ENCODE peak calls at places on chromosomes 13 and 19, in eight cellular contexts. G is esophagus squamous epithelium, R is BJ, J is heart left ventricle, I is tibial nerve, T is brain microvascular endothelial cell, E is suprapubic skin, F is WERI-Rb-1. Z is an unnamed sample.
A peak's percentile ranks its signal among the peaks of the same experiment; 100 is the strongest.

GRCh38 chr19:45340232-45340898 is at the start of gene KLC3:
- DNase-seq in G (no peak), R (no peak), J (no peak), I (no peak), T (no peak), E (no peak), F (peak; percentile 47), Z (no peak)

GRCh38 chr13:113047587-113047986 is 58.0 kb upstream of the F7 start:
- DNase-seq in G (no peak), R (no peak), J (no peak), I (no peak), T (no peak), E (no peak), F (no peak), Z (no peak)

GRCh38 chr13:28415994-28416411 is 78.9 kb downstream of the FLT1 start:
- DNase-seq in G (no peak), R (no peak), J (no peak), I (no peak), T (no peak), E (no peak), F (no peak), Z (no peak)

GRCh38 chr19:41367848-41368301 is 3.9 kb upstream of the B9D2 start:
- DNase-seq in G (no peak), R (peak; percentile 91), J (no peak), I (no peak), T (peak; percentile 79), E (no peak), F (no peak), Z (no peak)

GRCh38 chr13:36163809-36164308 is 32.7 kb upstream of the DCLK1 start:
- DNase-seq in G (no peak), R (peak; percentile 72), J (peak; percentile 46), I (peak; percentile 88), T (peak; percentile 95), E (no peak), F (peak; percentile 45), Z (peak; percentile 68)

GRCh38 chr19:3039641-3040077 is 10.6 kb upstream of the TLE2 start:
- DNase-seq in G (no peak), R (no peak), J (no peak), I (no peak), T (no peak), E (no peak), F (peak; percentile 39), Z (no peak)

GRCh38 chr13:76463314-76463713 is 422.9 kb downstream of the KCTD12 start:
- DNase-seq in G (no peak), R (no peak), J (no peak), I (no peak), T (no peak), E (no peak), F (no peak), Z (no peak)

GRCh38 chr13:112903071-112903577 is 65.9 kb upstream of the MCF2L start:
- DNase-seq in G (no peak), R (no peak), J (no peak), I (no peak), T (no peak), E (no peak), F (peak; percentile 92), Z (no peak)

GRCh38 chr13:44147648-44148047 is 226.0 kb upstream of the SERP2 start:
- DNase-seq in G (no peak), R (no peak), J (no peak), I (no peak), T (no peak), E (no peak), F (no peak), Z (no peak)

GRCh38 chr13:24921003-24921402 is 157.0 kb downstream of the RNF17 start:
- DNase-seq in G (no peak), R (no peak), J (no peak), I (no peak), T (no peak), E (no peak), F (no peak), Z (no peak)

GRCh38 chr13:76016799-76017198 is 380.7 kb downstream of the LMO7 start:
- DNase-seq in G (no peak), R (no peak), J (no peak), I (no peak), T (peak; percentile 54), E (no peak), F (peak; percentile 27), Z (no peak)

GRCh38 chr13:109840201-109840892 is 54.0 kb upstream of the IRS2 start:
- DNase-seq in G (no peak), R (peak; percentile 35), J (no peak), I (no peak), T (peak; percentile 52), E (no peak), F (peak; percentile 70), Z (no peak)

GRCh38 chr13:51955841-51956603 is 55.2 kb downstream of the ATP7B start:
- DNase-seq in G (no peak), R (no peak), J (no peak), I (no peak), T (no peak), E (no peak), F (no peak), Z (no peak)

GRCh38 chr13:20709782-20710181 is 6.3 kb downstream of the IL17D start:
- DNase-seq in G (no peak), R (no peak), J (no peak), I (no peak), T (no peak), E (no peak), F (no peak), Z (no peak)

GRCh38 chr19:51338563-51339312 is 3.2 kb downstream of the VSIG10L start:
- DNase-seq in G (peak; percentile 49), R (no peak), J (peak; percentile 78), I (peak; percentile 70), T (peak; percentile 80), E (peak; percentile 91), F (peak; percentile 88), Z (peak; percentile 47)

GRCh38 chr19:29813665-29814064 is 1.9 kb downstream of the CCNE1 start:
- DNase-seq in G (no peak), R (no peak), J (no peak), I (no peak), T (no peak), E (no peak), F (no peak), Z (no peak)

GRCh38 chr13:73991884-73992283 is 142.3 kb downstream of the KLF12 start:
- DNase-seq in G (no peak), R (no peak), J (no peak), I (no peak), T (no peak), E (no peak), F (no peak), Z (no peak)

GRCh38 chr13:26760835-26761582 is 423 bp upstream of the GPR12 start:
- DNase-seq in G (no peak), R (no peak), J (no peak), I (no peak), T (no peak), E (no peak), F (no peak), Z (no peak)

GRCh38 chr13:37485766-37486165 is 112.8 kb downstream of the POSTN start:
- DNase-seq in G (no peak), R (no peak), J (no peak), I (no peak), T (no peak), E (no peak), F (no peak), Z (no peak)

GRCh38 chr19:41997121-41997850 is 3.3 kb upstream of the ATP1A3 start:
- DNase-seq in G (no peak), R (no peak), J (peak; percentile 56), I (no peak), T (peak; percentile 16), E (no peak), F (peak; percentile 76), Z (no peak)

GRCh38 chr19:57171551-57172081 is 4.3 kb upstream of the DUXA start:
- DNase-seq in G (no peak), R (no peak), J (peak; percentile 56), I (no peak), T (peak; percentile 28), E (no peak), F (peak; percentile 36), Z (no peak)

GRCh38 chr13:102897371-102898138 is 51.7 kb downstream of the ERCC5 start:
- DNase-seq in G (no peak), R (no peak), J (peak; percentile 61), I (no peak), T (no peak), E (no peak), F (peak; percentile 35), Z (no peak)

GRCh38 chr19:46324277-46324676 is 22.6 kb upstream of the PPP5C start:
- DNase-seq in G (no peak), R (no peak), J (no peak), I (no peak), T (no peak), E (no peak), F (no peak), Z (no peak)

DNA sequence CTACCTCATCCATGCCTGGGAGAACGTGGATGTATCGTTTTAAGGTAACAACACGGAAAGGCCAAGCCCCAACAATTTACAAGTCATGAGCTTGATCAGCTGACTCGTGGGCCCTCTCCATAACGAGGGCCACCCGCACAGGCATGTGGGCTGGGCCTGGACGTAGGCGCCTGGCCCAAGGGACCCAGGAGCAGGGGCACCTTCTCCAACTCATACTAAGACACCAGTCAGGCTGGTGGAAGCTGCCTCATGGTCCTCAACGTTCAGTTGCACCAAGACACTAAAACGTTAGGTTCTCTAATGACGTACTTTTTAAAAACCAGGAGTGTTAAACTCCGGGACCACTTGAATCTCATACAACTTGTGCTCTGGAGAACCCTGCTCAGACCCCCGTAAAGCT is 21.8 kb upstream of the EIF3G start:
- DNase-seq in G (no peak), R (no peak), J (no peak), I (no peak), T (no peak), E (no peak), F (no peak), Z (no peak)
- H3K36me3 ChIP-seq in G (peaks cover 72% of the 10 kb centered on the region), R (peaks cover 59% of the 10 kb centered on the region), J (peaks cover 100% of the 10 kb centered on the region), I (peaks cover 43% of the 10 kb centered on the region), T (peaks cover 97% of the 10 kb centered on the region), E (peaks cover 100% of the 10 kb centered on the region), F (peaks cover 100% of the 10 kb centered on the region), Z (peaks cover 89% of the 10 kb centered on the region)

GRCh38 chr19:19644054-19644388 is 564 bp upstream of the GMIP start:
- DNase-seq in G (no peak), R (no peak), J (no peak), I (no peak), T (no peak), E (no peak), F (no peak), Z (no peak)
- H3K4me3 ChIP-seq in G (peak overlapping the region; percentile 76), R (no peak overlapping the region), J (peak overlapping the region; percentile 96), I (no peak overlapping the region), T (no peak overlapping the region), E (peak overlapping the region; percentile 68), F (peak overlapping the region; percentile 76), Z (peak overlapping the region; percentile 98)

DNA sequence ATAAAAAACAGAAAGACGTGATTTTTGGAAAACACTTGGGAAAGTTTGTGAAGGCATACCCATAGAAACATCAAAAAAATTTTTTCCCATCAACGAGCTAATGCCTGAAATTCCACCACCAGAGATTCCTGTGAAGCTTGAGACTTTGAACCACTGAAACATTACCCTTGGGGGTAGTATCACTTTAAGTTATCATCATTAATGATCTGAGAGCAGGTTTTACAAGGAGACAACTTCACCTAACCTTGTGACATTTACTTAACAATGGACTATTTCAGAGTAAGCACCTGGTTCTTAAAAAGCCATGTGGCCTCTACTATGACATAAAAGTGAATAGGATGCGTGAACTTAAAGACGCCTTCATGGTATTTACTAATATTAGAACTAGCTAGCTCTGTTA is 51.9 kb downstream of the DOCK9 start:
- DNase-seq in G (no peak), R (no peak), J (no peak), I (no peak), T (no peak), E (no peak), F (no peak), Z (no peak)
- H3K36me3 ChIP-seq in G (no peaks in the 10 kb centered on the region), R (no peaks in the 10 kb centered on the region), J (peaks cover 3% of the 10 kb centered on the region), I (no peaks in the 10 kb centered on the region), T (no peaks in the 10 kb centered on the region), E (peaks cover 7% of the 10 kb centered on the region), F (no peaks in the 10 kb centered on the region), Z (no peaks in the 10 kb centered on the region)

GRCh38 chr19:35034588-35035382 is 4.5 kb downstream of the SCN1B start:
- DNase-seq in G (no peak), R (no peak), J (no peak), I (no peak), T (no peak), E (no peak), F (no peak), Z (no peak)
- H3K4me3 ChIP-seq in G (no peak overlapping the region), R (no peak overlapping the region), J (no peak overlapping the region), I (no peak overlapping the region), T (no peak overlapping the region), E (no peak overlapping the region), F (no peak overlapping the region), Z (no peak overlapping the region)